ENCODE peak calls at places on chromosomes 11 and 22, in four cellular contexts. A is glutamatergic neuron, K is fibroblast of villous mesenchyme, C is natural killer cell. W is an unnamed sample.

GRCh38 chr11:33539659-33540249 is 160.9 kb downstream of the C11orf91 start:
- DNase-seq in A (no peak), K (no peak), C (no peak), W (no peak)

GRCh38 chr11:6319879-6320410 is 356 bp downstream of the CAVIN3 start:
- DNase-seq in A (peak; percentile 60), K (peak; percentile 97), C (no peak), W (peak; percentile 62)

GRCh38 chr22:31244044-31244942 is 32.2 kb downstream of the LIMK2 start:
- DNase-seq in A (no peak), K (peak; percentile 91), C (no peak), W (no peak)

GRCh38 chr11:14898286-14899086 is 6.5 kb upstream of the CYP2R1 start:
- DNase-seq in A (no peak), K (no peak), C (no peak), W (no peak)

GRCh38 chr11:119367661-119368120 is 13.8 kb downstream of the USP2 start:
- DNase-seq in A (no peak), K (peak; percentile 88), C (no peak), W (no peak)

GRCh38 chr11:68048681-68049508 is 10.1 kb downstream of the TCIRG1 start:
- DNase-seq in A (no peak), K (no peak), C (no peak), W (no peak)

GRCh38 chr11:44516688-44517301 is 48.7 kb upstream of the CD82 start:
- DNase-seq in A (no peak), K (no peak), C (no peak), W (no peak)

GRCh38 chr11:99015634-99016454 is 4.9 kb upstream of the CNTN5 start:
- DNase-seq in A (no peak), K (peak; percentile 52), C (no peak), W (no peak)

GRCh38 chr22:24592846-24593809 is at the start of gene LRRC75B:
- DNase-seq in A (peak; percentile 94), K (peak; percentile 92), C (peak; percentile 27), W (peak; percentile 43)

GRCh38 chr22:17268501-17269223 is 49.4 kb upstream of the ADA2 start:
- DNase-seq in A (no peak), K (no peak), C (no peak), W (no peak)

GRCh38 chr11:86164106-86164505 is 80.4 kb upstream of the EED start:
- DNase-seq in A (no peak), K (no peak), C (no peak), W (no peak)

GRCh38 chr11:34238533-34238932 is 119.3 kb downstream of the ABTB2 start:
- DNase-seq in A (no peak), K (peak; percentile 45), C (no peak), W (no peak)

GRCh38 chr11:6353367-6353987 is 33.2 kb upstream of the CAVIN3 start:
- DNase-seq in A (peak; percentile 57), K (peak; percentile 54), C (peak; percentile 37), W (peak; percentile 27)

GRCh38 chr22:39545310-39546063 is 12.9 kb upstream of the RPS19BP1 start:
- DNase-seq in A (no peak), K (peak; percentile 48), C (peak; percentile 57), W (no peak)

GRCh38 chr11:8338138-8338537 is 74.5 kb upstream of the LMO1 start:
- DNase-seq in A (peak; percentile 77), K (peak; percentile 32), C (no peak), W (no peak)

GRCh38 chr11:69550846-69551245 is 69.4 kb downstream of the LINC01488 start:
- DNase-seq in A (no peak), K (no peak), C (no peak), W (no peak)

GRCh38 chr11:15854245-15854644 is 502.1 kb downstream of the SOX6 start:
- DNase-seq in A (no peak), K (no peak), C (no peak), W (no peak)

GRCh38 chr11:84829162-84829561 is 798.0 kb downstream of the DLG2 start:
- DNase-seq in A (no peak), K (no peak), C (no peak), W (no peak)

GRCh38 chr22:29702931-29703594 is 16.7 kb upstream of the CABP7 start:
- DNase-seq in A (no peak), K (no peak), C (no peak), W (no peak)

GRCh38 chr22:24200616-24201212 is 19.4 kb downstream of the SUSD2 start:
- DNase-seq in A (no peak), K (peak; percentile 33), C (no peak), W (no peak)

GRCh38 chr11:3002871-3003270 is 10.7 kb upstream of the NAP1L4 start:
- DNase-seq in A (no peak), K (no peak), C (no peak), W (no peak)

GRCh38 chr11:65290448-65291165 is 24.1 kb upstream of the CDC42EP2 start:
- DNase-seq in A (no peak), K (peak; percentile 100), C (no peak), W (peak; percentile 85)

GRCh38 chr11:62340269-62340901 is 3.1 kb downstream of the ASRGL1 start:
- DNase-seq in A (peak; percentile 54), K (peak; percentile 57), C (peak; percentile 46), W (no peak)

GRCh38 chr11:128232588-128232987 is 354.8 kb downstream of the ETS1 start:
- DNase-seq in A (no peak), K (no peak), C (no peak), W (no peak)

GRCh38 chr11:84558085-84558905 is 1068.8 kb downstream of the DLG2 start:
- DNase-seq in A (peak; percentile 27), K (peak; percentile 39), C (no peak), W (no peak)

GRCh38 chr11:66864924-66865697 is 8.2 kb downstream of the LRFN4 start:
- DNase-seq in A (peak; percentile 35), K (no peak), C (no peak), W (no peak)

GRCh38 chr11:133887692-133888332 is 42.5 kb upstream of the SPATA19 start:
- DNase-seq in A (no peak), K (no peak), C (no peak), W (no peak)

GRCh38 chr11:102267602-102268001 is 49.7 kb upstream of the BIRC3 start:
- DNase-seq in A (no peak), K (peak; percentile 86), C (no peak), W (no peak)

GRCh38 chr11:87265915-87266314 is 228.2 kb downstream of the TMEM135 start:
- DNase-seq in A (no peak), K (peak; percentile 77), C (no peak), W (no peak)

GRCh38 chr11:11312738-11313137 is 40.3 kb downstream of the CSNK2A3 start:
- DNase-seq in A (no peak), K (no peak), C (no peak), W (no peak)
- TF ChIP-seq CTCF in A (no peak), K (no peak), C (no peak), W (no peak)

DNA sequence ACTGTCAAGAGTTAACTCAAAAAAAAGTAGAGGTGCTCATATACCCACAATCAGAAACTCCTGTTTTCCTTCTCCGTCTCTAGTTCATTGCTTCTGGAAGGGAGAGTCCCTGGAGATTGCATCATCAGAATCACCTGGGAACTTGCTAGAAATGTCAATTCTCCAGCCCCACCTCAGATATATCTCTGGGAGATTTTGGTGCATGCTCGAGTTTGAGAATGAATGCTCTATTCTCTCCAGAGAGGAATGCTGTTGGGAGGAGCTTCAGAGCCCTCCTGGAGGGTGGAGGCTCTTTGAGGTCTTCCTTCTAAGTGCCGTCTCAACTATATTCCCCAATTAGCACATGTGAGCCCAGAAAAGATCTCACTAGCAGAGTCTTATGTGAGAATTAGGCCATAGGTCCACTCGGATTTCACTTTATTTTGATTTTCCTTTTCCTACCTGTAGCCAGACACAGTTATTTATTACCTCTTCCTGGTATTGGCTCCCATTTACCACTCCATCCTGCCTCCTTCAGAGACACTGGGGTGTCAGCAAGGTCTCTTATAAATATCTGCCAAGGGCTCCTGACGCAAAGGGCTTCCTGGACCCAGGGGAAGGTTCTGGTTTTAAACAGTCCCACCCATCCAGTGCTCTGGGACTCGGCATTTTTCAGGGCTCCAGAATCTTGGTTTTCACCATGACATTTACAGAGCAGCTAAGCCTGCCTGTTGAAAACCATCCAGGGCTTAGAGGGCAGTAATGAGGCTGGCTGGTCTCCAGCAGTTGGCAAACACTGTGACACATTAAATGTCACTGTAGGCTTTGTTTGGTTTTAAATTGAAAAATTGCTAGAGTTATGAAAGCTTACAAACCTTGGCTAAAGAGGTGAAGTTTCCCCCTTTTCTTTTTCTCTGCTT is 136.2 kb downstream of the CD44 start:
- DNase-seq in A (no peak), K (no peak), C (no peak), W (no peak)
- TF ChIP-seq CTCF in A (no peak), K (no peak), C (no peak), W (no peak)

GRCh38 chr22:20422965-20423635 is 14.5 kb downstream of the SCARF2 start:
- DNase-seq in A (no peak), K (no peak), C (no peak), W (no peak)
- TF ChIP-seq CTCF in A (no peak), K (no peak), C (no peak), W (no peak)

GRCh38 chr11:396511-396947 is 2.5 kb downstream of the PKP3 start:
- DNase-seq in A (no peak), K (peak; percentile 20), C (no peak), W (no peak)
- TF ChIP-seq CTCF in A (no peak), K (peak; percentile 44), C (no peak), W (no peak)

W was measured in omental fat pad.